ENCODE peak calls at places on chromosomes 1 and 21, in seven cellular contexts. N, O, S, D, M, K and G are unnamed samples.

GRCh38 chr1:15975358-15975804 is 520 bp downstream of the ZBTB17 start:
- DNase-seq in K (no peak), O (peak), D (peak), N (peak), S (peak), M (peak), G (peak)

GRCh38 chr1:30310966-30311742 is 412.2 kb downstream of the MATN1 start:
- DNase-seq in M (no peak), D (no peak), S (no peak), K (no peak), N (no peak), O (peak), G (no peak)

GRCh38 chr1:43318831-43319230 is 18.0 kb downstream of the TIE1 start:
- DNase-seq in D (no peak), O (no peak), K (no peak), S (no peak), N (no peak), M (no peak), G (no peak)

GRCh38 chr1:2385606-2386280 is 5.6 kb downstream of the MORN1 start:
- DNase-seq in D (peak), M (no peak), O (peak), S (no peak), K (no peak), N (no peak), G (peak)

GRCh38 chr1:13901597-13901996 is 201.6 kb downstream of the PRDM2 start:
- DNase-seq in D (no peak), S (no peak), M (no peak), N (no peak), K (no peak), O (no peak), G (no peak)

GRCh38 chr1:43558346-43558841 is 27.7 kb downstream of the PTPRF start:
- DNase-seq in M (peak), O (peak), K (no peak), S (no peak), D (no peak), N (no peak), G (no peak)

GRCh38 chr1:106571109-106571508 is 485.4 kb upstream of the PRMT6 start:
- DNase-seq in N (no peak), O (no peak), K (no peak), S (no peak), M (no peak), D (no peak), G (no peak)

GRCh38 chr1:190178827-190179226 is 298.8 kb downstream of the BRINP3 start:
- DNase-seq in K (no peak), D (no peak), O (no peak), S (no peak), N (no peak), M (no peak), G (no peak)

GRCh38 chr1:32426489-32427255 is 32.4 kb upstream of the BSDC1 start:
- DNase-seq in K (peak), S (no peak), D (no peak), M (peak), N (no peak), O (no peak), G (no peak)

GRCh38 chr21:21631961-21632360 is 633.8 kb downstream of the NCAM2 start:
- DNase-seq in M (peak), N (no peak), O (no peak), S (peak), D (no peak), K (no peak), G (no peak)

GRCh38 chr1:2528966-2529750 is 905 bp downstream of the HES5 start:
- DNase-seq in S (peak), N (no peak), K (no peak), D (peak), M (peak), O (no peak), G (peak)

GRCh38 chr1:23483327-23484252 is at the start of gene ASAP3:
- DNase-seq in D (peak), K (peak), M (peak), N (no peak), S (peak), O (no peak), G (no peak)
- H3K27ac ChIP-seq in D (peak), K (peak), M (peak), N (peak), S (peak), O (peak), G (peak)

GRCh38 chr1:75519626-75520025 is 91.3 kb downstream of the SLC44A5 start:
- DNase-seq in S (no peak), K (no peak), D (no peak), O (no peak), M (no peak), N (no peak), G (no peak)
- H3K4me3 ChIP-seq in S (no peak), K (no peak), D (no peak), O (no peak), M (no peak), N (no peak), G (no peak)

DNA sequence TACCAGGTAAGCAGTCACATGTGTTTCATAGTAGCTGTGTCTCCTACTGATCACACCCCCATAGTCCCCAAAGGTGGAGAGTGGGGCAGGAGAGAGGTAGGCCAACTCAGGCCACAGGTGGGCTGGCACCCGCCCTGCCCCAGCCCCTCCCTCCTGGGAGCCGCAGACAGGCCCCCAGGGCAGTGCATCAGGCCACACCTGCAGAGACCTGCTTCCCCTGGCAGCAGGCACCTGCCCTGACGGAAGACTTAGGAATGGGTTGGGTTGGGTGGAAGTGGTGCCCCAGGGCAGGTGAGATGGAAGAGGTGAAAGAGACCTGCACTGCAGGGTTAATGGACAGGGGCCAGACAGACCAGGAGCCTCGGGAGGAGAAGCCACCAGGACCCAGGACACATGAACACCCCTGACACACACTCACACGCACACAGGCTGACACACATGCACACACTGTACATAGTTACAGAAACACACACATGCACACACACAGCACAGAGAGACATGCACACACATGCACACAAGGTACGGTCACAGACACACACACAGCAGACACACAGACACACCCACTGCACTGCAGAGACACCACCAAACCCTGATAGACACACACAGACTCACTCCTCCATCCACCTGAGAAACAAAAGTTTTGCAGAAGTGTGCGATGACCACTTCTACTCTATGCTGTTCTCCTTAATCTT is 1.7 kb upstream of the COL18A1 start:
- DNase-seq in N (no peak), M (no peak), S (peak), D (no peak), O (no peak), K (no peak), G (no peak)
- H3K27ac ChIP-seq in N (no peak), M (no peak), S (no peak), D (no peak), O (peak), K (no peak), G (no peak)

GRCh38 chr1:37477946-37478345 is 3.6 kb downstream of the ZC3H12A start:
- DNase-seq in N (no peak), S (no peak), D (no peak), M (no peak), K (no peak), O (peak), G (no peak)

GRCh38 chr1:37476460-37477197 is 2.2 kb downstream of the ZC3H12A start:
- DNase-seq in M (peak), D (no peak), S (peak), K (no peak), O (peak), N (peak), G (no peak)

GRCh38 chr1:37476087-37476452 is 1.7 kb downstream of the ZC3H12A start:
- DNase-seq in O (no peak), N (no peak), M (no peak), D (no peak), K (no peak), S (no peak), G (no peak)

GRCh38 chr1:37478451-37478871 is 4.1 kb downstream of the ZC3H12A start:
- DNase-seq in N (no peak), S (no peak), O (no peak), K (no peak), D (peak), M (peak), G (no peak)

DNA sequence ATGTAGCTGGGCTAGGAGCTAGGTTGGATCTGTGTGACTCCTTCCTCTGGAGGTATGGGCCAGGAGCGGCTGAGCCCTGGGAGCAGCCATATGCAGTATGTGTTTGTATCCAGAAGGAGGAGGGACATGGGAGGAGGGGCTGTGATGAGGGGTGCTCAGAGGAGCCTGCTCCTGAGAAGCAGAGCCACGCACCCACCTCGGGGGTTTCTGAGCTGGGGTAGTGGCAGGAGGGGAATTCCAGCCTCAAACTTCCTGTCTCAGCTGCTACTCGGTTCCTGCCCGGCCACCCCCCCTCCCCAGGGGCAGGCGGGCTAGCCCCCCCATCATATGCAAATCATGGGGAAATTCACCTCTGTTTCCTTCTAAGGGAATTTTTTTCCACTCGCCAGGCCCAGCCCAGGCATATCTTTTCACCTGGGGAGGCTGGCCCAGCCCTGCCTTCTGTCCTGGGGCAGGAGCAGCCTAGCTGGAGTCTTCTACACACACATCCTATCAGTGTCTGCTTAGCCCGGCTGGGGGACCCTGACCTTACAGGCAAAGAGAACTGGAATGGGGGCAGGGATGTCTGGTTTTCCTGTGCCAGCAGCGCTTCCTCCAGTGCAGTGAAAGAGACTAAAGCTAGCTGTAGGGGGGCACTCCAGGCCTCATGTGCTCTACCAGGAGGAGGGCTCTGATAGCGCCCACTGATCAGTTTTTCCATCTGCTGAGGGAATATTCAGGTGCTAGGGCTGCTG is 3.0 kb downstream of the ZC3H12A start:
- DNase-seq in M (peak), O (peak), N (no peak), D (peak), S (peak), K (no peak), G (no peak)
- H3K4me3 ChIP-seq in M (peak), O (peak), N (peak), D (peak), S (peak), K (peak), G (no peak)

GRCh38 chr21:42097860-42098259 is 26.7 kb downstream of the UMODL1 start:
- DNase-seq in M (peak), K (peak), O (peak), S (no peak), D (no peak), N (peak), G (peak)
- H3K27ac ChIP-seq in M (peak), K (peak), O (peak), S (no peak), D (no peak), N (peak), G (peak)

GRCh38 chr21:16078382-16078781 is 348.6 kb downstream of the USP25 start:
- DNase-seq in D (no peak), K (no peak), O (no peak), M (no peak), S (no peak), N (no peak), G (no peak)
- H3K4me3 ChIP-seq in D (no peak), K (no peak), O (no peak), M (no peak), S (no peak), N (no peak), G (peak)

DNA sequence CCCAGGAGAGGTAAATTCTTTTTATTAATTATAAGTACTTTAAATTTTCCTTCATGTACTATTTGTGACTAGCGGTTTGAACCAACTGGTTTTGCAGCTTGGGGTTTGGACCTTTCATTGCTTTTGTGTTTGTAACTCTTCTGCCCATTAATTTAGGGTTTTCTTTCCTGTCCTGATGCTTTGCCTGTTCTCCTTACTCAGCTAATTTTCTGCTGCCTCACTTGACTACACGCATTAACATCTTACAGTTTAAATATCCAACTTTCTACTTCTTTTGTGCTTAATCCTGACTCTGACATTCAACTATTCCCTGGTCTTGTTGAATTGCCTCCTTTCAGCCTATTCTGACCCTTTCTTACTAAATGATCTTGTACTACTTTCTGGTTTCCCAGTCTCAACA is 135.6 kb downstream of the PTPRC start:
- DNase-seq in S (no peak), N (no peak), D (no peak), M (no peak), O (no peak), K (no peak), G (no peak)
- H3K27ac ChIP-seq in S (no peak), N (no peak), D (no peak), M (no peak), O (no peak), K (no peak), G (no peak)

DNA sequence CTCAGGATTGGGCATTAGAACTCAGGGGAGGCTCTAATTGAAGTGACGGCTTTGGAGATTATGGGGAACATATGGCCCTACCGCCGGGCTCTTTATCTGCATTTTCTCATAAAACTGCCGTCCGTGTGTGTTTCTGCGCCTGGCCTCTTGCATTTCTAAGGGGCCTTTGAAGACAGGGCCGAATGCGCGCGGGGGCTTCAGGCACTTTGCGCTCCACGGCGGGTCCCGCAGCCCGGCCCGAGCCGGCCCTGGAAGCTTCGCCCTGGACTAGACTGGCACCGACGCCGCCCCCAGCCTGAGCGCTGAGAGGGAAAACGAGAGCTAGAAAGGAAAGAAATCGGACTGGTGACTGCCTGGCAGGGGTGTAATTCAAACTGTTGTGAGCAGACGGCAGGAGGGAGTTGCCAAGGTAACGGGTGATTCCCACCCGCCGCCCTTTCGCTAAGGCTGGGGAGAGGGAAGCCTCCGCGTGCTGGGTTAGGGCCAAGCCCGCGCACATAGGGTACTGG is 120.7 kb downstream of the LMX1A start:
- DNase-seq in S (no peak), O (no peak), D (no peak), M (no peak), N (no peak), K (no peak), G (no peak)
- H3K4me3 ChIP-seq in S (peak), O (peak), D (no peak), M (no peak), N (peak), K (peak), G (peak)

GRCh38 chr1:151846062-151846568 is 6.5 kb upstream of the C2CD4D start:
- DNase-seq in O (no peak), N (peak), S (no peak), M (peak), D (no peak), K (no peak), G (no peak)
- H3K27ac ChIP-seq in O (no peak), N (no peak), S (no peak), M (no peak), D (no peak), K (no peak), G (no peak)

DNA sequence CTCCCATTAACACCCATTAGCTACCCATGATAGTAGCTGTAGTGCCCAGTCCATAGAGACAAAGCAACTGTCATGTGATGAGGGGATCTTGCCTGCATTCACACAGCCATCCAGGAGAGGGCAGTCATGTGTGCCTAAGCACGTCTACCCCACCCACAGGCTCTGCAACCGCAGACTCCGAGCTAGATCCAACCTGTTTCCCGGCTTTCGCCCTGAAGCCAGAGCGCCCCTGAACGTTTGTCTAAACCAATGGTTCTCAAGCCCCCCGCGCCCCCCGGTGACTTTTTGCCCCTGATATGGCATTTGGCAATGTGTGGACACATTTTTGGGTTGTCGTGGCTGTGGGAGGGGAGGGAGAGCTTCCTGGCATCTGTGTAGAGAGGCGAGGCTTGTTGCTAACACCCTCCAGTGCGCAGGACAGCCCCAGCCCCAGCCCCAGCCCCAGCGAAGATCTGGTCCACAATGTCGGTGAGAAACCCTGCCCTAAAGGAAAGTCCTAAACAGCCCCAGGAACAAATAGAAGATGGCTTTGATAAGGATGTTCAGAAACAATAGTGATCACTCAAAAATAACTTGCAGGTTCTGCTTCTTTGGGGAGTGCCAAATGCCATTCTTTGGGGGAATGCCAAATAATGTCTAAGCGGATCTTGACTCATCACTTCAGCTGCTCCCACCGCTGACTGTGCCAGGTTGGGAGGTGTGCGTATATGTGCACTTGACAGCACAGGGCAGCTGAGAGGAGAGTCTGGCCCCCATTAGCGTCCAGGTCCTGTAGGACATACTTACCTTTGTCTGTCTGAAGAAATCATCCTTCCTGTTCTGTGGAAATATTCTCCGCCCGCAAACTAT is 34.5 kb downstream of the SLC44A3 start:
- DNase-seq in S (peak), D (peak), M (peak), K (peak), N (peak), O (peak), G (peak)
- H3K4me3 ChIP-seq in S (peak), D (peak), M (peak), K (peak), N (peak), O (peak), G (peak)